ENCODE peak calls at places on chromosomes 13 and 19, in seven cellular contexts. One of them, this sample, is unnamed.

GRCh38 chr13:75787249-75787940 is 151.3 kb downstream of the LMO7 start:
- DNase-seq in upper lobe of right lung: no peak
- DNase-seq in HL-60: no peak
- DNase-seq in endodermal cell: no peak
- DNase-seq in ascending aorta: no peak
- DNase-seq in AG10803: peak
- DNase-seq in stomach: no peak
- DNase-seq in this sample: no peak

GRCh38 chr13:39451860-39452301 is 151.1 kb downstream of the LHFPL6 start:
- DNase-seq in upper lobe of right lung: no peak
- DNase-seq in HL-60: peak
- DNase-seq in endodermal cell: no peak
- DNase-seq in ascending aorta: no peak
- DNase-seq in AG10803: peak
- DNase-seq in stomach: no peak
- DNase-seq in this sample: peak

GRCh38 chr13:90272356-90272755 is 1075.1 kb upstream of the MIR17HG start:
- DNase-seq in upper lobe of right lung: no peak
- DNase-seq in HL-60: no peak
- DNase-seq in endodermal cell: no peak
- DNase-seq in ascending aorta: no peak
- DNase-seq in AG10803: peak
- DNase-seq in stomach: no peak
- DNase-seq in this sample: no peak

GRCh38 chr19:3506384-3507340 is 551 bp downstream of the FZR1 start:
- DNase-seq in upper lobe of right lung: peak
- DNase-seq in HL-60: no peak
- DNase-seq in endodermal cell: peak
- DNase-seq in ascending aorta: peak
- DNase-seq in AG10803: no peak
- DNase-seq in stomach: peak
- DNase-seq in this sample: no peak

GRCh38 chr19:42081584-42082258 is 5.8 kb downstream of the ZNF574 start:
- DNase-seq in upper lobe of right lung: no peak
- DNase-seq in HL-60: no peak
- DNase-seq in endodermal cell: no peak
- DNase-seq in ascending aorta: no peak
- DNase-seq in AG10803: peak
- DNase-seq in stomach: no peak
- DNase-seq in this sample: no peak

GRCh38 chr19:16896913-16897571 is 8.2 kb downstream of the F2RL3 start:
- DNase-seq in upper lobe of right lung: peak
- DNase-seq in HL-60: peak
- DNase-seq in endodermal cell: peak
- DNase-seq in ascending aorta: peak
- DNase-seq in AG10803: peak
- DNase-seq in stomach: peak
- DNase-seq in this sample: peak

GRCh38 chr19:16265890-16266585 is 58.6 kb upstream of the KLF2 start:
- DNase-seq in upper lobe of right lung: no peak
- DNase-seq in HL-60: no peak
- DNase-seq in endodermal cell: no peak
- DNase-seq in ascending aorta: no peak
- DNase-seq in AG10803: no peak
- DNase-seq in stomach: no peak
- DNase-seq in this sample: no peak

GRCh38 chr19:21328402-21328801 is 808 bp downstream of the ZNF708 start:
- DNase-seq in upper lobe of right lung: no peak
- DNase-seq in HL-60: no peak
- DNase-seq in endodermal cell: peak
- DNase-seq in ascending aorta: no peak
- DNase-seq in AG10803: no peak
- DNase-seq in stomach: no peak
- DNase-seq in this sample: no peak

GRCh38 chr13:80454245-80454644 is 113.3 kb upstream of the SPRY2 start:
- DNase-seq in upper lobe of right lung: no peak
- DNase-seq in HL-60: peak
- DNase-seq in endodermal cell: no peak
- DNase-seq in ascending aorta: no peak
- DNase-seq in AG10803: no peak
- DNase-seq in stomach: no peak
- DNase-seq in this sample: no peak

GRCh38 chr13:86185636-86186035 is 386.4 kb upstream of the SLITRK6 start:
- DNase-seq in upper lobe of right lung: no peak
- DNase-seq in HL-60: no peak
- DNase-seq in endodermal cell: no peak
- DNase-seq in ascending aorta: no peak
- DNase-seq in AG10803: no peak
- DNase-seq in stomach: no peak
- DNase-seq in this sample: no peak

GRCh38 chr19:42295342-42295741 is 6.6 kb upstream of the PRR19 start:
- DNase-seq in upper lobe of right lung: no peak
- DNase-seq in HL-60: no peak
- DNase-seq in endodermal cell: no peak
- DNase-seq in ascending aorta: no peak
- DNase-seq in AG10803: no peak
- DNase-seq in stomach: no peak
- DNase-seq in this sample: no peak

GRCh38 chr19:6530385-6531162 is at the start of gene TNFSF9:
- DNase-seq in upper lobe of right lung: peak
- DNase-seq in HL-60: peak
- DNase-seq in endodermal cell: peak
- DNase-seq in ascending aorta: peak
- DNase-seq in AG10803: peak
- DNase-seq in stomach: peak
- DNase-seq in this sample: no peak

GRCh38 chr19:6527893-6528543 is 2.8 kb upstream of the TNFSF9 start:
- DNase-seq in upper lobe of right lung: no peak
- DNase-seq in HL-60: no peak
- DNase-seq in endodermal cell: no peak
- DNase-seq in ascending aorta: no peak
- DNase-seq in AG10803: no peak
- DNase-seq in stomach: no peak
- DNase-seq in this sample: peak

GRCh38 chr19:6529937-6530384 is 865 bp upstream of the TNFSF9 start:
- DNase-seq in upper lobe of right lung: no peak
- DNase-seq in HL-60: no peak
- DNase-seq in endodermal cell: no peak
- DNase-seq in ascending aorta: no peak
- DNase-seq in AG10803: no peak
- DNase-seq in stomach: no peak
- DNase-seq in this sample: no peak

GRCh38 chr19:6528544-6529121 is 2.2 kb upstream of the TNFSF9 start:
- DNase-seq in upper lobe of right lung: no peak
- DNase-seq in HL-60: no peak
- DNase-seq in endodermal cell: peak
- DNase-seq in ascending aorta: peak
- DNase-seq in AG10803: no peak
- DNase-seq in stomach: no peak
- DNase-seq in this sample: no peak

GRCh38 chr19:6529351-6529750 is 1.5 kb upstream of the TNFSF9 start:
- DNase-seq in upper lobe of right lung: no peak
- DNase-seq in HL-60: no peak
- DNase-seq in endodermal cell: no peak
- DNase-seq in ascending aorta: no peak
- DNase-seq in AG10803: no peak
- DNase-seq in stomach: no peak
- DNase-seq in this sample: no peak
- H3K4me3 ChIP-seq in upper lobe of right lung: no peak
- H3K4me3 ChIP-seq in HL-60: no peak
- H3K4me3 ChIP-seq in endodermal cell: no peak
- H3K4me3 ChIP-seq in ascending aorta: no peak
- H3K4me3 ChIP-seq in AG10803: no peak
- H3K4me3 ChIP-seq in stomach: no peak
- H3K4me3 ChIP-seq in this sample: peak

DNA sequence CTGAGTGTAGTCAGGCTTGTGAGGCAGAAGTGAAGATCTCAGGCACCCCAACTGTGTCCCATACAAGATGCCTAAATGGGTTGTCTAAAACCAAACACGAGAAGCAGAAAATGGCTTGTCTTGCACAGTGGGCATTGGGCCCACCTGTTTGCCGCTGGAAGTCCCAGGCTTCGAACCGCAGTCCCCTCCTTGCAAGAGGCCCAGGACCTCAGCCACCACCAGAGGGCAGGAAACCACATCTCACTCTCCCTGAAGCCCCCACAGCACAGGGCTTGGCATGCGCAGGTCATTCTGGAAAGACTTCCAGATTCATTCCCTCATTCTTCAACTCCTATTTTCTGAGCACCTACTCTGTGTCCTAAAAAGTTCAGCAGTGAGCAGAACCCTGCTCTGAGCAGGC is 973.7 kb downstream of the UQCRFS1 start:
- DNase-seq in upper lobe of right lung: no peak
- DNase-seq in HL-60: no peak
- DNase-seq in endodermal cell: peak
- DNase-seq in ascending aorta: no peak
- DNase-seq in AG10803: no peak
- DNase-seq in stomach: no peak
- DNase-seq in this sample: no peak
- TF ChIP-seq CTCF in upper lobe of right lung: no peak
- TF ChIP-seq CTCF in HL-60: no peak
- TF ChIP-seq CTCF in endodermal cell: peak
- TF ChIP-seq CTCF in ascending aorta: no peak
- TF ChIP-seq CTCF in AG10803: peak
- TF ChIP-seq CTCF in stomach: no peak
- TF ChIP-seq CTCF in this sample: no peak

DNA sequence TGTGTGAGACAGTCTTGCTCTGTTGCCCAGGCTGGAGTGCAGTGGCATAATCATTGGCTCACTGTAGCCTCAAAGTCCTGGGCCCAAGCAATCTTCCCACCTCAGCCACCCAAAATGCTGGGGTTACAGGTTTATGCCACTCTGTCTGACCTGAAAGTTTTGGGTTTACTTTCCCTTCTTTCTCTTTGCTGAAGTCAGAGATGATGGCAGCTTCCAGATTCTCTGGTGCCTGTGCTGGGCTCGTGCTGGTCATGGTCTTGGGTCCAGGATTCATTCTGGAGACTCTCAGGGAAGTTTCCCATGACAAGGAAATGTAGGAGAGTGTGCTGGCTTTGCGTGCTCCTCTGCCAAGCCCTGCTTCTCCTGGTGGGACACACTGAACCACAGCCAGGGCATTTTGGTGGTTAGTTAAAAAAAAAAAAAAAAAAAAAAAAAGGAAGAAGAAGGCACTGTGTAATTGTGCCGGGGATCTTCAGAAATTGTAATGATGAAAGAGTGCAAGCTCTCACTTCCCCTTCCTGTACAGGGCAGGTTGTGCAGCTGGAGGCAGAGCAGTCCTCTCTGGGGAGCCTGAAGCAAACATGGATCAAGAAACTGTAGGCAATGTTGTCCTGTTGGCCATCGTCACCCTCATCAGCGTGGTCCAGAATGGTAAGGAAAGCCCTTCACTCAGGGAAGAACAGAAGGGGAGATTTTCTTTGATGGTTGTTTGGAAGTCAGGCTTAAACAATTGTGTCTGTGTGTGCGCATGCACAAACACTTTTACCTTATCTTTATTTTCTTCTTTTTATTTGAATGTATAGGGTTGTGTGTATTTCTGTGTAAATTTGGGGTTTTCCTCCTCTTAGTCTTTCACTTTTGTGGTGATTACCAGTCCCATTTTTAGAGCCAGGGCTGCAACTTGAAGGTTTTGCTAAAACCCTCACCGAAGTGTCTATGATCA is at the start of gene ALOX5AP:
- DNase-seq in upper lobe of right lung: no peak
- DNase-seq in HL-60: peak
- DNase-seq in endodermal cell: no peak
- DNase-seq in ascending aorta: no peak
- DNase-seq in AG10803: no peak
- DNase-seq in stomach: peak
- DNase-seq in this sample: peak
- H3K4me3 ChIP-seq in upper lobe of right lung: peak
- H3K4me3 ChIP-seq in HL-60: peak
- H3K4me3 ChIP-seq in endodermal cell: no peak
- H3K4me3 ChIP-seq in ascending aorta: peak
- H3K4me3 ChIP-seq in AG10803: no peak
- H3K4me3 ChIP-seq in stomach: no peak
- H3K4me3 ChIP-seq in this sample: peak

DNA sequence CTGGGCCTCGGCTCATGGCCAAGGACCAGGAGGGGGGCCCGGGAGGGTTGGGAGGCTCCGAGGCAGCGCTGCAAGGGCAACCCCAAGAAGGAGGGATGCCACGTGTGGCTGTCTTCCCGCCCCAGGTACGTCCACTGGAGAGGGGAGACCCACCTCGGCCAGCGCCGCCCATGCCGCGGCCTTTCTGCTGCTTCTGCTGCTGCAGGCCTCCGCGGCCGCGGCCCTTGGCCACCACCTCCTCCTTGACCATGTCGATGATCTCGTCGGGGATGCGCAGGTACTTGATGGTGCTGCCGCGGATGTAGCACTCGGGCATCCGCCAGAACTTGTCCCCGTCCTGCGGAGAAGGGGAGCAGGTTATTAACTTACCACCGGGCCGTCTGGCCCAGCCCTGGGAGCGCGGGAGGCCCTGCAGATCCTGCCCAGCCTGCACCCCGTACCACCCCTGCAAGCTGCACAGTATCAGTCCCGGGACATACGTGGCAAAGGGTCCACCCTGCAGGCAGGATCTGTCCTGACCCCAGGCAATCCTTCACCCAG is 13.3 kb downstream of the LSM4 start:
- DNase-seq in upper lobe of right lung: no peak
- DNase-seq in HL-60: no peak
- DNase-seq in endodermal cell: no peak
- DNase-seq in ascending aorta: no peak
- DNase-seq in AG10803: no peak
- DNase-seq in stomach: no peak
- DNase-seq in this sample: no peak
- TF ChIP-seq CTCF in upper lobe of right lung: no peak
- TF ChIP-seq CTCF in HL-60: no peak
- TF ChIP-seq CTCF in endodermal cell: no peak
- TF ChIP-seq CTCF in ascending aorta: no peak
- TF ChIP-seq CTCF in AG10803: no peak
- TF ChIP-seq CTCF in stomach: no peak
- TF ChIP-seq CTCF in this sample: no peak

DNA sequence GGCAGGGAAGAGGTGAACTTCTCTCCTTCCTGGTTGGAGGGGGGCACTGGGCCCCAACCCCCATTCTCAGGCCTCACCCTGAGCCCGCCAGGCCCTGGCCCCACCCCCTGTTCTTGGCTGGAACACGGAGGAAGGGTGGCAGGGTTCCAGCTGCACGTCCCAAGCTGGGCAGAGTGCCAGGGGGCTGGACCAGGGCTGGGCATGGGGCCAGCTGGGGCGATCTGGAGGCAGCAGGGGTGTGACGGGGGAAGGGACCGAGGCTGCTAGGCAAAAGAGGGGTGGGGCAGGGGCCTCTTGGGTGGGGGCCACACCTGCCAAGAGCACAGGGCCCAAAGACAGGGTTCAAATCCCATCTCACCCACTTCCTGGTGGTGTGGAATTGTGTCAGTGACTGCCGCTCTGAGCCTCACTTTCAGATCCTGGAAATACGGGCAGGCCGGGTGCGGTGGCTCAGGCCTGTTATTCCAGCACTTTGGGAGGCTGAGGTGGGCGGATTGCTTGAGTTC is 2.2 kb downstream of the HIF3A start:
- DNase-seq in upper lobe of right lung: peak
- DNase-seq in HL-60: peak
- DNase-seq in endodermal cell: peak
- DNase-seq in ascending aorta: peak
- DNase-seq in AG10803: peak
- DNase-seq in stomach: peak
- DNase-seq in this sample: no peak
- H3K4me3 ChIP-seq in upper lobe of right lung: peak
- H3K4me3 ChIP-seq in HL-60: no peak
- H3K4me3 ChIP-seq in endodermal cell: no peak
- H3K4me3 ChIP-seq in ascending aorta: peak
- H3K4me3 ChIP-seq in AG10803: no peak
- H3K4me3 ChIP-seq in stomach: peak
- H3K4me3 ChIP-seq in this sample: no peak